ENCODE peak calls at places on chromosomes 13 and 19, in five cellular contexts. M, J, X, Y and R are unnamed samples.

GRCh38 chr13:44211753-44212152 is 161.9 kb upstream of the SERP2 start:
- DNase-seq in M (no peak), J (no peak), X (no peak), Y (no peak), R (no peak)

GRCh38 chr19:4541114-4541805 is 1.4 kb upstream of the LRG1 start:
- DNase-seq in M (no peak), J (no peak), X (no peak), Y (no peak), R (no peak)

GRCh38 chr13:90185734-90186133 is 1161.8 kb upstream of the MIR17HG start:
- DNase-seq in M (no peak), J (no peak), X (no peak), Y (no peak), R (no peak)

GRCh38 chr13:77916481-77916880 is 2.1 kb downstream of the EDNRB start:
- DNase-seq in M (no peak), J (no peak), X (no peak), Y (no peak), R (no peak)

GRCh38 chr19:52651956-52652355 is 13.8 kb upstream of the ZNF83 start:
- DNase-seq in M (no peak), J (no peak), X (no peak), Y (no peak), R (no peak)

GRCh38 chr13:113907637-113908617 is 44.1 kb upstream of the GAS6 start:
- DNase-seq in M (no peak), J (peak), X (no peak), Y (no peak), R (no peak)

GRCh38 chr13:37382156-37382555 is 216.4 kb downstream of the POSTN start:
- DNase-seq in M (no peak), J (no peak), X (no peak), Y (no peak), R (no peak)

GRCh38 chr13:42946927-42947326 is 45.1 kb downstream of the EPSTI1 start:
- DNase-seq in M (no peak), J (peak), X (no peak), Y (peak), R (no peak)

GRCh38 chr19:45071545-45071938 is 4.7 kb downstream of the ZNF296 start:
- DNase-seq in M (no peak), J (no peak), X (no peak), Y (no peak), R (no peak)

GRCh38 chr19:46813570-46814358 is 25.4 kb upstream of the SLC1A5 start:
- DNase-seq in M (peak), J (peak), X (peak), Y (peak), R (peak)